ENCODE peak calls at places on chromosomes 6 and 20, in eight cellular contexts. One of them, this sample, is unnamed.

GRCh38 chr20:51365670-51366069 is 176.8 kb downstream of the NFATC2 start:
- DNase-seq in Karpas-422: no peak
- DNase-seq in left ventricle myocardium inferior: no peak
- DNase-seq in naive B cell: no peak
- DNase-seq in activated naive CD8-positive, alpha-beta T cell treated with anti-CD3 and anti-CD28 coated beads, Interleukin-2, amount 50 U/mL, for 24 hours: no peak
- DNase-seq in NCI-H510A treated with DMSO at 0.1 percent for 48 hours: no peak
- DNase-seq in pons: no peak
- DNase-seq in activated T-cell treated with anti-CD3 and anti-CD28 coated beads, Interleukin-2, amount 50 U/mL, for 72 hours: no peak
- DNase-seq in this sample: peak; percentile 77

GRCh38 chr6:140276133-140276532 is 901.7 kb upstream of the CITED2 start:
- DNase-seq in naive B cell: no peak
- DNase-seq in pons: no peak
- DNase-seq in Karpas-422: no peak
- DNase-seq in activated naive CD8-positive, alpha-beta T cell treated with anti-CD3 and anti-CD28 coated beads, Interleukin-2, amount 50 U/mL, for 24 hours: no peak
- DNase-seq in NCI-H510A treated with DMSO at 0.1 percent for 48 hours: no peak
- DNase-seq in left ventricle myocardium inferior: no peak
- DNase-seq in activated T-cell treated with anti-CD3 and anti-CD28 coated beads, Interleukin-2, amount 50 U/mL, for 72 hours: no peak
- DNase-seq in this sample: no peak

GRCh38 chr6:33417127-33417902 is 592 bp downstream of the CUTA start:
- DNase-seq in activated naive CD8-positive, alpha-beta T cell treated with anti-CD3 and anti-CD28 coated beads, Interleukin-2, amount 50 U/mL, for 24 hours: no peak
- DNase-seq in Karpas-422: no peak
- DNase-seq in pons: no peak
- DNase-seq in left ventricle myocardium inferior: no peak
- DNase-seq in naive B cell: no peak
- DNase-seq in NCI-H510A treated with DMSO at 0.1 percent for 48 hours: no peak
- DNase-seq in activated T-cell treated with anti-CD3 and anti-CD28 coated beads, Interleukin-2, amount 50 U/mL, for 72 hours: no peak
- DNase-seq in this sample: peak; percentile 58

GRCh38 chr6:76702187-76702586 is 629.7 kb upstream of the IMPG1 start:
- DNase-seq in naive B cell: no peak
- DNase-seq in Karpas-422: no peak
- DNase-seq in activated naive CD8-positive, alpha-beta T cell treated with anti-CD3 and anti-CD28 coated beads, Interleukin-2, amount 50 U/mL, for 24 hours: no peak
- DNase-seq in activated T-cell treated with anti-CD3 and anti-CD28 coated beads, Interleukin-2, amount 50 U/mL, for 72 hours: no peak
- DNase-seq in NCI-H510A treated with DMSO at 0.1 percent for 48 hours: no peak
- DNase-seq in pons: no peak
- DNase-seq in left ventricle myocardium inferior: no peak
- DNase-seq in this sample: no peak

GRCh38 chr6:34132486-34133185 is 13.3 kb downstream of the GRM4 start:
- DNase-seq in activated T-cell treated with anti-CD3 and anti-CD28 coated beads, Interleukin-2, amount 50 U/mL, for 72 hours: peak; percentile 30
- DNase-seq in naive B cell: no peak
- DNase-seq in pons: no peak
- DNase-seq in Karpas-422: peak; percentile 68
- DNase-seq in NCI-H510A treated with DMSO at 0.1 percent for 48 hours: peak; percentile 72
- DNase-seq in left ventricle myocardium inferior: no peak
- DNase-seq in activated naive CD8-positive, alpha-beta T cell treated with anti-CD3 and anti-CD28 coated beads, Interleukin-2, amount 50 U/mL, for 24 hours: peak; percentile 40
- DNase-seq in this sample: no peak

GRCh38 chr6:110612298-110612697 is 135.9 kb upstream of the SLC22A16 start:
- DNase-seq in naive B cell: no peak
- DNase-seq in pons: peak; percentile 55
- DNase-seq in left ventricle myocardium inferior: no peak
- DNase-seq in NCI-H510A treated with DMSO at 0.1 percent for 48 hours: no peak
- DNase-seq in Karpas-422: no peak
- DNase-seq in activated naive CD8-positive, alpha-beta T cell treated with anti-CD3 and anti-CD28 coated beads, Interleukin-2, amount 50 U/mL, for 24 hours: no peak
- DNase-seq in activated T-cell treated with anti-CD3 and anti-CD28 coated beads, Interleukin-2, amount 50 U/mL, for 72 hours: no peak
- DNase-seq in this sample: no peak

GRCh38 chr6:108714012-108714773 is 134.0 kb upstream of the ARMC2 start:
- DNase-seq in activated T-cell treated with anti-CD3 and anti-CD28 coated beads, Interleukin-2, amount 50 U/mL, for 72 hours: no peak
- DNase-seq in naive B cell: no peak
- DNase-seq in Karpas-422: no peak
- DNase-seq in left ventricle myocardium inferior: no peak
- DNase-seq in pons: no peak
- DNase-seq in NCI-H510A treated with DMSO at 0.1 percent for 48 hours: no peak
- DNase-seq in activated naive CD8-positive, alpha-beta T cell treated with anti-CD3 and anti-CD28 coated beads, Interleukin-2, amount 50 U/mL, for 24 hours: no peak
- DNase-seq in this sample: peak; percentile 66

GRCh38 chr20:38902601-38903000 is 23.6 kb upstream of the FAM83D start:
- DNase-seq in pons: no peak
- DNase-seq in left ventricle myocardium inferior: no peak
- DNase-seq in activated T-cell treated with anti-CD3 and anti-CD28 coated beads, Interleukin-2, amount 50 U/mL, for 72 hours: no peak
- DNase-seq in activated naive CD8-positive, alpha-beta T cell treated with anti-CD3 and anti-CD28 coated beads, Interleukin-2, amount 50 U/mL, for 24 hours: no peak
- DNase-seq in NCI-H510A treated with DMSO at 0.1 percent for 48 hours: no peak
- DNase-seq in naive B cell: no peak
- DNase-seq in Karpas-422: no peak
- DNase-seq in this sample: no peak

GRCh38 chr20:3068986-3069900 is 2.2 kb upstream of the OXT start:
- DNase-seq in pons: no peak
- DNase-seq in activated T-cell treated with anti-CD3 and anti-CD28 coated beads, Interleukin-2, amount 50 U/mL, for 72 hours: no peak
- DNase-seq in naive B cell: no peak
- DNase-seq in activated naive CD8-positive, alpha-beta T cell treated with anti-CD3 and anti-CD28 coated beads, Interleukin-2, amount 50 U/mL, for 24 hours: no peak
- DNase-seq in NCI-H510A treated with DMSO at 0.1 percent for 48 hours: peak; percentile 64
- DNase-seq in Karpas-422: peak; percentile 73
- DNase-seq in left ventricle myocardium inferior: no peak
- DNase-seq in this sample: peak; percentile 10

GRCh38 chr6:30939473-30939872 is 1.3 kb upstream of the MUCL3 start:
- DNase-seq in naive B cell: no peak
- DNase-seq in Karpas-422: no peak
- DNase-seq in activated T-cell treated with anti-CD3 and anti-CD28 coated beads, Interleukin-2, amount 50 U/mL, for 72 hours: no peak
- DNase-seq in activated naive CD8-positive, alpha-beta T cell treated with anti-CD3 and anti-CD28 coated beads, Interleukin-2, amount 50 U/mL, for 24 hours: no peak
- DNase-seq in pons: no peak
- DNase-seq in NCI-H510A treated with DMSO at 0.1 percent for 48 hours: no peak
- DNase-seq in left ventricle myocardium inferior: no peak
- DNase-seq in this sample: no peak

GRCh38 chr6:12008366-12009179 is 3.5 kb upstream of the HIVEP1 start:
- DNase-seq in NCI-H510A treated with DMSO at 0.1 percent for 48 hours: peak; percentile 84
- DNase-seq in activated naive CD8-positive, alpha-beta T cell treated with anti-CD3 and anti-CD28 coated beads, Interleukin-2, amount 50 U/mL, for 24 hours: peak; percentile 84
- DNase-seq in left ventricle myocardium inferior: peak; percentile 87
- DNase-seq in pons: peak; percentile 44
- DNase-seq in activated T-cell treated with anti-CD3 and anti-CD28 coated beads, Interleukin-2, amount 50 U/mL, for 72 hours: peak; percentile 87
- DNase-seq in naive B cell: peak; percentile 86
- DNase-seq in Karpas-422: peak; percentile 87
- DNase-seq in this sample: no peak

GRCh38 chr20:59123011-59123676 is 40.5 kb upstream of the ZNF831 start:
- DNase-seq in activated naive CD8-positive, alpha-beta T cell treated with anti-CD3 and anti-CD28 coated beads, Interleukin-2, amount 50 U/mL, for 24 hours: peak; percentile 53
- DNase-seq in NCI-H510A treated with DMSO at 0.1 percent for 48 hours: no peak
- DNase-seq in activated T-cell treated with anti-CD3 and anti-CD28 coated beads, Interleukin-2, amount 50 U/mL, for 72 hours: peak; percentile 36
- DNase-seq in pons: no peak
- DNase-seq in naive B cell: peak; percentile 94
- DNase-seq in Karpas-422: no peak
- DNase-seq in left ventricle myocardium inferior: no peak
- DNase-seq in this sample: no peak

GRCh38 chr6:48036316-48036715 is 74.7 kb downstream of the PTCHD4 start:
- DNase-seq in Karpas-422: no peak
- DNase-seq in pons: no peak
- DNase-seq in activated T-cell treated with anti-CD3 and anti-CD28 coated beads, Interleukin-2, amount 50 U/mL, for 72 hours: no peak
- DNase-seq in naive B cell: no peak
- DNase-seq in left ventricle myocardium inferior: no peak
- DNase-seq in NCI-H510A treated with DMSO at 0.1 percent for 48 hours: no peak
- DNase-seq in activated naive CD8-positive, alpha-beta T cell treated with anti-CD3 and anti-CD28 coated beads, Interleukin-2, amount 50 U/mL, for 24 hours: no peak
- DNase-seq in this sample: peak; percentile 51

This sample was measured in GM04504.